ENCODE peak calls at places on chromosome X, in six cellular contexts. One of them, this sample, is unnamed.

GRCh38 chrX:13101439-13102139 is 57.2 kb upstream of the FAM9C start:
- DNase-seq in stimulated activated CD4-positive, alpha-beta T cell treated with anti-CD3 and anti-CD28 coated beads, Interleukin-1b, Interleukin-23, amount 100 ng/mL, for 4 hours: no peak
- DNase-seq in activated T-helper 9 cell treated with anti-CD3 and anti-CD28 coated beads, Interleukin-2, amount 50 U/mL, for 16 hours: peak
- DNase-seq in uterus: peak
- DNase-seq in HFFc6: peak
- DNase-seq in GM20000: no peak
- DNase-seq in this sample: peak

GRCh38 chrX:47614618-47615017 is 5.0 kb downstream of the SYN1 start:
- DNase-seq in HFFc6: no peak
- DNase-seq in activated T-helper 9 cell treated with anti-CD3 and anti-CD28 coated beads, Interleukin-2, amount 50 U/mL, for 16 hours: no peak
- DNase-seq in stimulated activated CD4-positive, alpha-beta T cell treated with anti-CD3 and anti-CD28 coated beads, Interleukin-1b, Interleukin-23, amount 100 ng/mL, for 4 hours: no peak
- DNase-seq in GM20000: no peak
- DNase-seq in uterus: no peak
- DNase-seq in this sample: no peak

GRCh38 chrX:143058096-143058495 is 32.4 kb downstream of the SPANXN4 start:
- DNase-seq in HFFc6: no peak
- DNase-seq in uterus: no peak
- DNase-seq in activated T-helper 9 cell treated with anti-CD3 and anti-CD28 coated beads, Interleukin-2, amount 50 U/mL, for 16 hours: no peak
- DNase-seq in GM20000: no peak
- DNase-seq in stimulated activated CD4-positive, alpha-beta T cell treated with anti-CD3 and anti-CD28 coated beads, Interleukin-1b, Interleukin-23, amount 100 ng/mL, for 4 hours: no peak
- DNase-seq in this sample: no peak

GRCh38 chrX:47240619-47241018 is 7.8 kb downstream of the USP11 start:
- DNase-seq in HFFc6: no peak
- DNase-seq in uterus: no peak
- DNase-seq in GM20000: no peak
- DNase-seq in stimulated activated CD4-positive, alpha-beta T cell treated with anti-CD3 and anti-CD28 coated beads, Interleukin-1b, Interleukin-23, amount 100 ng/mL, for 4 hours: no peak
- DNase-seq in activated T-helper 9 cell treated with anti-CD3 and anti-CD28 coated beads, Interleukin-2, amount 50 U/mL, for 16 hours: no peak
- DNase-seq in this sample: no peak

GRCh38 chrX:1545776-1546408 is 8.9 kb upstream of the P2RY8 start:
- DNase-seq in uterus: no peak
- DNase-seq in stimulated activated CD4-positive, alpha-beta T cell treated with anti-CD3 and anti-CD28 coated beads, Interleukin-1b, Interleukin-23, amount 100 ng/mL, for 4 hours: no peak
- DNase-seq in GM20000: no peak
- DNase-seq in HFFc6: no peak
- DNase-seq in activated T-helper 9 cell treated with anti-CD3 and anti-CD28 coated beads, Interleukin-2, amount 50 U/mL, for 16 hours: no peak
- DNase-seq in this sample: no peak

GRCh38 chrX:40346379-40346778 is 234.4 kb upstream of the ATP6AP2 start:
- DNase-seq in GM20000: no peak
- DNase-seq in uterus: no peak
- DNase-seq in stimulated activated CD4-positive, alpha-beta T cell treated with anti-CD3 and anti-CD28 coated beads, Interleukin-1b, Interleukin-23, amount 100 ng/mL, for 4 hours: no peak
- DNase-seq in activated T-helper 9 cell treated with anti-CD3 and anti-CD28 coated beads, Interleukin-2, amount 50 U/mL, for 16 hours: no peak
- DNase-seq in HFFc6: no peak
- DNase-seq in this sample: no peak

GRCh38 chrX:70672326-70672725 is 227.7 kb downstream of the DLG3 start:
- DNase-seq in GM20000: no peak
- DNase-seq in activated T-helper 9 cell treated with anti-CD3 and anti-CD28 coated beads, Interleukin-2, amount 50 U/mL, for 16 hours: no peak
- DNase-seq in stimulated activated CD4-positive, alpha-beta T cell treated with anti-CD3 and anti-CD28 coated beads, Interleukin-1b, Interleukin-23, amount 100 ng/mL, for 4 hours: no peak
- DNase-seq in uterus: no peak
- DNase-seq in HFFc6: no peak
- DNase-seq in this sample: no peak

GRCh38 chrX:140141444-140142029 is 176.2 kb upstream of the CXorf66 start:
- DNase-seq in GM20000: peak
- DNase-seq in activated T-helper 9 cell treated with anti-CD3 and anti-CD28 coated beads, Interleukin-2, amount 50 U/mL, for 16 hours: no peak
- DNase-seq in stimulated activated CD4-positive, alpha-beta T cell treated with anti-CD3 and anti-CD28 coated beads, Interleukin-1b, Interleukin-23, amount 100 ng/mL, for 4 hours: no peak
- DNase-seq in HFFc6: peak
- DNase-seq in uterus: no peak
- DNase-seq in this sample: no peak

GRCh38 chrX:17689971-17690409 is 47.3 kb upstream of the SCML1 start:
- DNase-seq in GM20000: peak
- DNase-seq in HFFc6: peak
- DNase-seq in uterus: peak
- DNase-seq in activated T-helper 9 cell treated with anti-CD3 and anti-CD28 coated beads, Interleukin-2, amount 50 U/mL, for 16 hours: no peak
- DNase-seq in stimulated activated CD4-positive, alpha-beta T cell treated with anti-CD3 and anti-CD28 coated beads, Interleukin-1b, Interleukin-23, amount 100 ng/mL, for 4 hours: no peak
- DNase-seq in this sample: peak

GRCh38 chrX:129629837-129630236 is 24.9 kb downstream of the APLN start:
- DNase-seq in HFFc6: no peak
- DNase-seq in GM20000: no peak
- DNase-seq in activated T-helper 9 cell treated with anti-CD3 and anti-CD28 coated beads, Interleukin-2, amount 50 U/mL, for 16 hours: no peak
- DNase-seq in uterus: no peak
- DNase-seq in stimulated activated CD4-positive, alpha-beta T cell treated with anti-CD3 and anti-CD28 coated beads, Interleukin-1b, Interleukin-23, amount 100 ng/mL, for 4 hours: no peak
- DNase-seq in this sample: no peak

GRCh38 chrX:80876877-80877276 is 67.2 kb upstream of the BRWD3 start:
- DNase-seq in HFFc6: peak
- DNase-seq in uterus: no peak
- DNase-seq in GM20000: peak
- DNase-seq in stimulated activated CD4-positive, alpha-beta T cell treated with anti-CD3 and anti-CD28 coated beads, Interleukin-1b, Interleukin-23, amount 100 ng/mL, for 4 hours: no peak
- DNase-seq in activated T-helper 9 cell treated with anti-CD3 and anti-CD28 coated beads, Interleukin-2, amount 50 U/mL, for 16 hours: no peak
- DNase-seq in this sample: no peak

GRCh38 chrX:15977644-15978043 is 123.0 kb upstream of the AP1S2 start:
- DNase-seq in GM20000: no peak
- DNase-seq in activated T-helper 9 cell treated with anti-CD3 and anti-CD28 coated beads, Interleukin-2, amount 50 U/mL, for 16 hours: no peak
- DNase-seq in uterus: no peak
- DNase-seq in stimulated activated CD4-positive, alpha-beta T cell treated with anti-CD3 and anti-CD28 coated beads, Interleukin-1b, Interleukin-23, amount 100 ng/mL, for 4 hours: no peak
- DNase-seq in HFFc6: no peak
- DNase-seq in this sample: no peak

GRCh38 chrX:103629295-103630170 is 758 bp downstream of the TCEAL1 start:
- DNase-seq in uterus: peak
- DNase-seq in stimulated activated CD4-positive, alpha-beta T cell treated with anti-CD3 and anti-CD28 coated beads, Interleukin-1b, Interleukin-23, amount 100 ng/mL, for 4 hours: peak
- DNase-seq in activated T-helper 9 cell treated with anti-CD3 and anti-CD28 coated beads, Interleukin-2, amount 50 U/mL, for 16 hours: peak
- DNase-seq in GM20000: peak
- DNase-seq in HFFc6: peak
- DNase-seq in this sample: peak

GRCh38 chrX:130702867-130703707 is 199.9 kb downstream of the ENOX2 start:
- DNase-seq in activated T-helper 9 cell treated with anti-CD3 and anti-CD28 coated beads, Interleukin-2, amount 50 U/mL, for 16 hours: no peak
- DNase-seq in HFFc6: peak
- DNase-seq in stimulated activated CD4-positive, alpha-beta T cell treated with anti-CD3 and anti-CD28 coated beads, Interleukin-1b, Interleukin-23, amount 100 ng/mL, for 4 hours: no peak
- DNase-seq in GM20000: no peak
- DNase-seq in uterus: no peak
- DNase-seq in this sample: no peak

GRCh38 chrX:131747173-131747572 is 203.3 kb downstream of the OR13H1 start:
- DNase-seq in uterus: peak
- DNase-seq in stimulated activated CD4-positive, alpha-beta T cell treated with anti-CD3 and anti-CD28 coated beads, Interleukin-1b, Interleukin-23, amount 100 ng/mL, for 4 hours: no peak
- DNase-seq in HFFc6: no peak
- DNase-seq in activated T-helper 9 cell treated with anti-CD3 and anti-CD28 coated beads, Interleukin-2, amount 50 U/mL, for 16 hours: peak
- DNase-seq in GM20000: no peak
- DNase-seq in this sample: no peak

GRCh38 chrX:98480606-98481005 is 1596.9 kb downstream of the RPA4 start:
- DNase-seq in GM20000: no peak
- DNase-seq in stimulated activated CD4-positive, alpha-beta T cell treated with anti-CD3 and anti-CD28 coated beads, Interleukin-1b, Interleukin-23, amount 100 ng/mL, for 4 hours: no peak
- DNase-seq in activated T-helper 9 cell treated with anti-CD3 and anti-CD28 coated beads, Interleukin-2, amount 50 U/mL, for 16 hours: no peak
- DNase-seq in uterus: no peak
- DNase-seq in HFFc6: no peak
- DNase-seq in this sample: no peak

GRCh38 chrX:107565916-107566602 is 62.3 kb upstream of the PRPS1 start:
- DNase-seq in HFFc6: peak
- DNase-seq in activated T-helper 9 cell treated with anti-CD3 and anti-CD28 coated beads, Interleukin-2, amount 50 U/mL, for 16 hours: no peak
- DNase-seq in uterus: no peak
- DNase-seq in GM20000: no peak
- DNase-seq in stimulated activated CD4-positive, alpha-beta T cell treated with anti-CD3 and anti-CD28 coated beads, Interleukin-1b, Interleukin-23, amount 100 ng/mL, for 4 hours: no peak
- DNase-seq in this sample: peak

GRCh38 chrX:149060921-149061320 is 444.2 kb downstream of the IDS start:
- DNase-seq in HFFc6: no peak
- DNase-seq in GM20000: no peak
- DNase-seq in uterus: no peak
- DNase-seq in stimulated activated CD4-positive, alpha-beta T cell treated with anti-CD3 and anti-CD28 coated beads, Interleukin-1b, Interleukin-23, amount 100 ng/mL, for 4 hours: no peak
- DNase-seq in activated T-helper 9 cell treated with anti-CD3 and anti-CD28 coated beads, Interleukin-2, amount 50 U/mL, for 16 hours: no peak
- DNase-seq in this sample: peak

GRCh38 chrX:1491851-1492349 is 39.2 kb upstream of the ASMTL start:
- DNase-seq in uterus: no peak
- DNase-seq in activated T-helper 9 cell treated with anti-CD3 and anti-CD28 coated beads, Interleukin-2, amount 50 U/mL, for 16 hours: peak
- DNase-seq in GM20000: peak
- DNase-seq in stimulated activated CD4-positive, alpha-beta T cell treated with anti-CD3 and anti-CD28 coated beads, Interleukin-1b, Interleukin-23, amount 100 ng/mL, for 4 hours: no peak
- DNase-seq in HFFc6: no peak
- DNase-seq in this sample: peak

GRCh38 chrX:41153453-41153852 is 68.2 kb downstream of the USP9X start:
- DNase-seq in HFFc6: no peak
- DNase-seq in GM20000: no peak
- DNase-seq in uterus: no peak
- DNase-seq in activated T-helper 9 cell treated with anti-CD3 and anti-CD28 coated beads, Interleukin-2, amount 50 U/mL, for 16 hours: no peak
- DNase-seq in stimulated activated CD4-positive, alpha-beta T cell treated with anti-CD3 and anti-CD28 coated beads, Interleukin-1b, Interleukin-23, amount 100 ng/mL, for 4 hours: no peak
- DNase-seq in this sample: peak

GRCh38 chrX:30735839-30736238 is 82.6 kb downstream of the GK start:
- DNase-seq in HFFc6: peak
- DNase-seq in uterus: peak
- DNase-seq in activated T-helper 9 cell treated with anti-CD3 and anti-CD28 coated beads, Interleukin-2, amount 50 U/mL, for 16 hours: peak
- DNase-seq in stimulated activated CD4-positive, alpha-beta T cell treated with anti-CD3 and anti-CD28 coated beads, Interleukin-1b, Interleukin-23, amount 100 ng/mL, for 4 hours: peak
- DNase-seq in GM20000: peak
- DNase-seq in this sample: peak

GRCh38 chrX:18886344-18887161 is 97.4 kb downstream of the PHKA2 start:
- DNase-seq in HFFc6: peak
- DNase-seq in stimulated activated CD4-positive, alpha-beta T cell treated with anti-CD3 and anti-CD28 coated beads, Interleukin-1b, Interleukin-23, amount 100 ng/mL, for 4 hours: peak
- DNase-seq in GM20000: peak
- DNase-seq in activated T-helper 9 cell treated with anti-CD3 and anti-CD28 coated beads, Interleukin-2, amount 50 U/mL, for 16 hours: peak
- DNase-seq in uterus: peak
- DNase-seq in this sample: peak

GRCh38 chrX:123590842-123591491 is 141.9 kb downstream of the THOC2 start:
- DNase-seq in HFFc6: no peak
- DNase-seq in stimulated activated CD4-positive, alpha-beta T cell treated with anti-CD3 and anti-CD28 coated beads, Interleukin-1b, Interleukin-23, amount 100 ng/mL, for 4 hours: no peak
- DNase-seq in GM20000: peak
- DNase-seq in uterus: no peak
- DNase-seq in activated T-helper 9 cell treated with anti-CD3 and anti-CD28 coated beads, Interleukin-2, amount 50 U/mL, for 16 hours: no peak
- DNase-seq in this sample: no peak

GRCh38 chrX:123424546-123424945 is 240.5 kb downstream of the GRIA3 start:
- DNase-seq in uterus: no peak
- DNase-seq in HFFc6: peak
- DNase-seq in GM20000: peak
- DNase-seq in activated T-helper 9 cell treated with anti-CD3 and anti-CD28 coated beads, Interleukin-2, amount 50 U/mL, for 16 hours: no peak
- DNase-seq in stimulated activated CD4-positive, alpha-beta T cell treated with anti-CD3 and anti-CD28 coated beads, Interleukin-1b, Interleukin-23, amount 100 ng/mL, for 4 hours: no peak
- DNase-seq in this sample: no peak

GRCh38 chrX:107199491-107199890 is 6.7 kb downstream of the NUP62CL start:
- DNase-seq in activated T-helper 9 cell treated with anti-CD3 and anti-CD28 coated beads, Interleukin-2, amount 50 U/mL, for 16 hours: no peak
- DNase-seq in stimulated activated CD4-positive, alpha-beta T cell treated with anti-CD3 and anti-CD28 coated beads, Interleukin-1b, Interleukin-23, amount 100 ng/mL, for 4 hours: no peak
- DNase-seq in uterus: no peak
- DNase-seq in GM20000: no peak
- DNase-seq in HFFc6: no peak
- DNase-seq in this sample: no peak